ENCODE peak calls at places on chromosomes 3 and 15, in seven cellular contexts. One of them, this sample, is unnamed.
A peak's percentile ranks its signal among the peaks of the same experiment; 100 is the strongest.

GRCh38 chr15:68816158-68816557 is 4.5 kb downstream of the ANP32A start:
- DNase-seq in sigmoid colon: no peak
- DNase-seq in endodermal cell: no peak
- DNase-seq in PC-3: no peak
- DNase-seq in BE2C: no peak
- DNase-seq in lower lobe of right lung: no peak
- DNase-seq in tibial artery: no peak
- DNase-seq in this sample: no peak

GRCh38 chr3:42934111-42934510 is 28.2 kb downstream of the ZNF662 start:
- DNase-seq in sigmoid colon: no peak
- DNase-seq in endodermal cell: no peak
- DNase-seq in PC-3: no peak
- DNase-seq in BE2C: no peak
- DNase-seq in lower lobe of right lung: no peak
- DNase-seq in tibial artery: no peak
- DNase-seq in this sample: no peak

GRCh38 chr3:36792342-36792741 is 28.0 kb upstream of the DCLK3 start:
- DNase-seq in sigmoid colon: no peak
- DNase-seq in endodermal cell: peak; percentile 87
- DNase-seq in PC-3: peak; percentile 67
- DNase-seq in BE2C: peak; percentile 39
- DNase-seq in lower lobe of right lung: no peak
- DNase-seq in tibial artery: no peak
- DNase-seq in this sample: no peak

GRCh38 chr3:168467085-168467714 is 371.5 kb upstream of the GOLIM4 start:
- DNase-seq in sigmoid colon: no peak
- DNase-seq in endodermal cell: peak; percentile 59
- DNase-seq in PC-3: peak; percentile 64
- DNase-seq in BE2C: no peak
- DNase-seq in lower lobe of right lung: no peak
- DNase-seq in tibial artery: no peak
- DNase-seq in this sample: no peak

GRCh38 chr3:72423643-72424042 is 424.6 kb downstream of the SHQ1 start:
- DNase-seq in sigmoid colon: no peak
- DNase-seq in endodermal cell: no peak
- DNase-seq in PC-3: no peak
- DNase-seq in BE2C: peak; percentile 16
- DNase-seq in lower lobe of right lung: no peak
- DNase-seq in tibial artery: no peak
- DNase-seq in this sample: no peak

GRCh38 chr15:74847462-74847861 is 4.5 kb upstream of the ULK3 start:
- DNase-seq in sigmoid colon: no peak
- DNase-seq in endodermal cell: no peak
- DNase-seq in PC-3: no peak
- DNase-seq in BE2C: peak; percentile 12
- DNase-seq in lower lobe of right lung: no peak
- DNase-seq in tibial artery: no peak
- DNase-seq in this sample: no peak

GRCh38 chr15:26891448-26891881 is 24.6 kb downstream of the GABRA5 start:
- DNase-seq in sigmoid colon: no peak
- DNase-seq in endodermal cell: peak; percentile 95
- DNase-seq in PC-3: peak; percentile 88
- DNase-seq in BE2C: peak; percentile 87
- DNase-seq in lower lobe of right lung: no peak
- DNase-seq in tibial artery: no peak
- DNase-seq in this sample: no peak

GRCh38 chr15:89127054-89127702 is 38.9 kb downstream of the ABHD2 start:
- DNase-seq in sigmoid colon: no peak
- DNase-seq in endodermal cell: no peak
- DNase-seq in PC-3: peak; percentile 69
- DNase-seq in BE2C: no peak
- DNase-seq in lower lobe of right lung: no peak
- DNase-seq in tibial artery: no peak
- DNase-seq in this sample: no peak

GRCh38 chr15:100783296-100783695 is 96.3 kb upstream of the ALDH1A3 start:
- DNase-seq in sigmoid colon: peak; percentile 8
- DNase-seq in endodermal cell: peak; percentile 13
- DNase-seq in PC-3: no peak
- DNase-seq in BE2C: no peak
- DNase-seq in lower lobe of right lung: no peak
- DNase-seq in tibial artery: peak; percentile 2
- DNase-seq in this sample: no peak

GRCh38 chr3:12185172-12185710 is 26.5 kb upstream of the TIMP4 start:
- DNase-seq in sigmoid colon: no peak
- DNase-seq in endodermal cell: no peak
- DNase-seq in PC-3: no peak
- DNase-seq in BE2C: no peak
- DNase-seq in lower lobe of right lung: no peak
- DNase-seq in tibial artery: no peak
- DNase-seq in this sample: no peak

GRCh38 chr3:63343674-63344073 is 65.6 kb downstream of the SYNPR start:
- DNase-seq in sigmoid colon: peak; percentile 89
- DNase-seq in endodermal cell: peak; percentile 59
- DNase-seq in PC-3: peak; percentile 90
- DNase-seq in BE2C: peak; percentile 95
- DNase-seq in lower lobe of right lung: peak; percentile 48
- DNase-seq in tibial artery: peak; percentile 70
- DNase-seq in this sample: no peak

GRCh38 chr3:18194431-18194830 is 230.7 kb downstream of the SATB1 start:
- DNase-seq in sigmoid colon: no peak
- DNase-seq in endodermal cell: no peak
- DNase-seq in PC-3: no peak
- DNase-seq in BE2C: no peak
- DNase-seq in lower lobe of right lung: no peak
- DNase-seq in tibial artery: no peak
- DNase-seq in this sample: no peak

GRCh38 chr3:74839591-74839990 is 225.1 kb upstream of the CNTN3 start:
- DNase-seq in sigmoid colon: no peak
- DNase-seq in endodermal cell: no peak
- DNase-seq in PC-3: no peak
- DNase-seq in BE2C: no peak
- DNase-seq in lower lobe of right lung: no peak
- DNase-seq in tibial artery: no peak
- DNase-seq in this sample: no peak

GRCh38 chr3:9744162-9744561 is 5.6 kb upstream of the OGG1 start:
- DNase-seq in sigmoid colon: no peak
- DNase-seq in endodermal cell: no peak
- DNase-seq in PC-3: no peak
- DNase-seq in BE2C: no peak
- DNase-seq in lower lobe of right lung: no peak
- DNase-seq in tibial artery: no peak
- DNase-seq in this sample: no peak

GRCh38 chr3:175288616-175289015 is 429.5 kb downstream of the NAALADL2 start:
- DNase-seq in sigmoid colon: no peak
- DNase-seq in endodermal cell: no peak
- DNase-seq in PC-3: no peak
- DNase-seq in BE2C: no peak
- DNase-seq in lower lobe of right lung: no peak
- DNase-seq in tibial artery: no peak
- DNase-seq in this sample: no peak

GRCh38 chr3:188253800-188254452 is 100.0 kb downstream of the LPP start:
- DNase-seq in sigmoid colon: no peak
- DNase-seq in endodermal cell: no peak
- DNase-seq in PC-3: no peak
- DNase-seq in BE2C: no peak
- DNase-seq in lower lobe of right lung: no peak
- DNase-seq in tibial artery: no peak
- DNase-seq in this sample: no peak

DNA sequence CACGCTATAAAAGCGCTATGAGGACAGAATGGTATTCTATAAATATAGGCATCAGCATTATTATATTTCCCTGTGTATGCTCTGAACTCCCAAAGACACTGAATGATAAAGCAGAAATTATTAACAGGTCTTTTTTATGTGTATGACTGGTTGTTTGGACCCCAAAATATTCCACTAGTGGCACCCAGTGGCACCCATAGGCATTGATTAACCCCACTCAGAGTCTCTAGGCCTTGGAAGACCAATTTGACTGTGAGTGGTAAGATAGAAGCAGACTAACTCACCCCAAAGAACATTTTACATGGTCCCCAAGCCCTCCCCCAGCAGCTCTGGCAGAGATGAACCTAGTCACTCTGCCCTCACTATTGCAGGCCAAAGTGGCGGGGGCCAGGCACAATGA is 45.4 kb upstream of the UBE2E1 start:
- DNase-seq in sigmoid colon: no peak
- DNase-seq in endodermal cell: no peak
- DNase-seq in PC-3: peak; percentile 21
- DNase-seq in BE2C: no peak
- DNase-seq in lower lobe of right lung: no peak
- DNase-seq in tibial artery: no peak
- DNase-seq in this sample: no peak
- TF ChIP-seq CTCF in sigmoid colon: no peak
- TF ChIP-seq CTCF in endodermal cell: no peak
- TF ChIP-seq CTCF in PC-3: peak; percentile 36
- TF ChIP-seq CTCF in BE2C: no peak
- TF ChIP-seq CTCF in lower lobe of right lung: no peak
- TF ChIP-seq CTCF in tibial artery: no peak
- TF ChIP-seq CTCF in this sample: no peak

GRCh38 chr3:159763466-159764210 is 225.0 kb upstream of the IL12A start:
- DNase-seq in sigmoid colon: peak; percentile 90
- DNase-seq in endodermal cell: peak; percentile 95
- DNase-seq in PC-3: peak; percentile 91
- DNase-seq in BE2C: peak; percentile 87
- DNase-seq in lower lobe of right lung: peak; percentile 79
- DNase-seq in tibial artery: peak; percentile 60
- DNase-seq in this sample: peak; percentile 83
- H3K4me1 ChIP-seq in sigmoid colon: peaks cover 52% of the 10 kb centered on the region
- H3K4me1 ChIP-seq in endodermal cell: peaks cover 11% of the 10 kb centered on the region
- H3K4me1 ChIP-seq in PC-3: peaks cover 43% of the 10 kb centered on the region
- H3K4me1 ChIP-seq in BE2C: no peaks in the 10 kb centered on the region
- H3K4me1 ChIP-seq in lower lobe of right lung: peaks cover 52% of the 10 kb centered on the region
- H3K4me1 ChIP-seq in tibial artery: no peaks in the 10 kb centered on the region
- H3K4me1 ChIP-seq in this sample: peaks cover 52% of the 10 kb centered on the region

GRCh38 chr3:100796556-100796955 is 87.3 kb downstream of the TFG start:
- DNase-seq in sigmoid colon: no peak
- DNase-seq in endodermal cell: no peak
- DNase-seq in PC-3: peak; percentile 61
- DNase-seq in BE2C: no peak
- DNase-seq in lower lobe of right lung: no peak
- DNase-seq in tibial artery: no peak
- DNase-seq in this sample: no peak
- TF ChIP-seq CTCF in sigmoid colon: no peak
- TF ChIP-seq CTCF in endodermal cell: peak; percentile 64
- TF ChIP-seq CTCF in PC-3: peak; percentile 75
- TF ChIP-seq CTCF in BE2C: peak; percentile 34
- TF ChIP-seq CTCF in lower lobe of right lung: peak; percentile 15
- TF ChIP-seq CTCF in tibial artery: peak; percentile 12
- TF ChIP-seq CTCF in this sample: no peak

GRCh38 chr15:64739216-64739976 is 36.0 kb downstream of the RBPMS2 start:
- DNase-seq in sigmoid colon: peak; percentile 85
- DNase-seq in endodermal cell: no peak
- DNase-seq in PC-3: no peak
- DNase-seq in BE2C: peak; percentile 38
- DNase-seq in lower lobe of right lung: no peak
- DNase-seq in tibial artery: no peak
- DNase-seq in this sample: no peak

GRCh38 chr15:64742921-64743320 is 32.5 kb downstream of the RBPMS2 start:
- DNase-seq in sigmoid colon: no peak
- DNase-seq in endodermal cell: no peak
- DNase-seq in PC-3: no peak
- DNase-seq in BE2C: no peak
- DNase-seq in lower lobe of right lung: no peak
- DNase-seq in tibial artery: no peak
- DNase-seq in this sample: peak; percentile 60

GRCh38 chr15:64740361-64741170 is 34.8 kb downstream of the RBPMS2 start:
- DNase-seq in sigmoid colon: peak; percentile 98
- DNase-seq in endodermal cell: no peak
- DNase-seq in PC-3: peak; percentile 51
- DNase-seq in BE2C: peak; percentile 33
- DNase-seq in lower lobe of right lung: peak; percentile 77
- DNase-seq in tibial artery: peak; percentile 52
- DNase-seq in this sample: peak; percentile 73

GRCh38 chr15:64742385-64742784 is 33.0 kb downstream of the RBPMS2 start:
- DNase-seq in sigmoid colon: no peak
- DNase-seq in endodermal cell: no peak
- DNase-seq in PC-3: no peak
- DNase-seq in BE2C: no peak
- DNase-seq in lower lobe of right lung: no peak
- DNase-seq in tibial artery: no peak
- DNase-seq in this sample: peak; percentile 68

GRCh38 chr15:64738231-64739095 is 36.9 kb downstream of the RBPMS2 start:
- DNase-seq in sigmoid colon: no peak
- DNase-seq in endodermal cell: no peak
- DNase-seq in PC-3: no peak
- DNase-seq in BE2C: no peak
- DNase-seq in lower lobe of right lung: no peak
- DNase-seq in tibial artery: no peak
- DNase-seq in this sample: no peak
- H3K4me1 ChIP-seq in sigmoid colon: peaks cover 79% of the 10 kb centered on the region
- H3K4me1 ChIP-seq in endodermal cell: no peaks in the 10 kb centered on the region
- H3K4me1 ChIP-seq in PC-3: no peaks in the 10 kb centered on the region
- H3K4me1 ChIP-seq in BE2C: peaks cover 7% of the 10 kb centered on the region
- H3K4me1 ChIP-seq in lower lobe of right lung: peaks cover 17% of the 10 kb centered on the region
- H3K4me1 ChIP-seq in tibial artery: no peaks in the 10 kb centered on the region
- H3K4me1 ChIP-seq in this sample: peaks cover 16% of the 10 kb centered on the region

GRCh38 chr15:33766329-33766728 is 202.0 kb upstream of the CHRM5 start:
- DNase-seq in sigmoid colon: no peak
- DNase-seq in endodermal cell: no peak
- DNase-seq in PC-3: peak; percentile 30
- DNase-seq in BE2C: no peak
- DNase-seq in lower lobe of right lung: no peak
- DNase-seq in tibial artery: no peak
- DNase-seq in this sample: no peak
- TF ChIP-seq CTCF in sigmoid colon: no peak
- TF ChIP-seq CTCF in endodermal cell: peak; percentile 34
- TF ChIP-seq CTCF in PC-3: peak; percentile 52
- TF ChIP-seq CTCF in BE2C: no peak
- TF ChIP-seq CTCF in lower lobe of right lung: no peak
- TF ChIP-seq CTCF in tibial artery: no peak
- TF ChIP-seq CTCF in this sample: no peak

GRCh38 chr3:100708644-100708988 is 678 bp upstream of the TFG start:
- DNase-seq in sigmoid colon: no peak
- DNase-seq in endodermal cell: no peak
- DNase-seq in PC-3: peak; percentile 87
- DNase-seq in BE2C: no peak
- DNase-seq in lower lobe of right lung: no peak
- DNase-seq in tibial artery: no peak
- DNase-seq in this sample: no peak

GRCh38 chr3:100710355-100711198 is 1.3 kb downstream of the TFG start:
- DNase-seq in sigmoid colon: no peak
- DNase-seq in endodermal cell: peak; percentile 75
- DNase-seq in PC-3: peak; percentile 80
- DNase-seq in BE2C: peak; percentile 58
- DNase-seq in lower lobe of right lung: no peak
- DNase-seq in tibial artery: no peak
- DNase-seq in this sample: no peak

GRCh38 chr3:100706365-100706764 is 2.9 kb upstream of the TFG start:
- DNase-seq in sigmoid colon: no peak
- DNase-seq in endodermal cell: no peak
- DNase-seq in PC-3: peak; percentile 14
- DNase-seq in BE2C: no peak
- DNase-seq in lower lobe of right lung: no peak
- DNase-seq in tibial artery: no peak
- DNase-seq in this sample: no peak

GRCh38 chr3:100708989-100709839 is at the start of gene TFG:
- DNase-seq in sigmoid colon: peak; percentile 99
- DNase-seq in endodermal cell: peak; percentile 98
- DNase-seq in PC-3: peak; percentile 100
- DNase-seq in BE2C: peak; percentile 98
- DNase-seq in lower lobe of right lung: peak; percentile 98
- DNase-seq in tibial artery: peak; percentile 95
- DNase-seq in this sample: peak; percentile 99

GRCh38 chr3:100709840-100710235 is 544 bp downstream of the TFG start:
- DNase-seq in sigmoid colon: peak; percentile 72
- DNase-seq in endodermal cell: peak; percentile 86
- DNase-seq in PC-3: peak; percentile 17
- DNase-seq in BE2C: peak; percentile 61
- DNase-seq in lower lobe of right lung: peak; percentile 59
- DNase-seq in tibial artery: no peak
- DNase-seq in this sample: peak; percentile 80
- H3K4me1 ChIP-seq in sigmoid colon: peaks cover 23% of the 10 kb centered on the region
- H3K4me1 ChIP-seq in endodermal cell: peaks cover 6% of the 10 kb centered on the region
- H3K4me1 ChIP-seq in PC-3: peaks cover 21% of the 10 kb centered on the region
- H3K4me1 ChIP-seq in BE2C: peaks cover 3% of the 10 kb centered on the region
- H3K4me1 ChIP-seq in lower lobe of right lung: peaks cover 29% of the 10 kb centered on the region
- H3K4me1 ChIP-seq in tibial artery: no peaks in the 10 kb centered on the region
- H3K4me1 ChIP-seq in this sample: peaks cover 22% of the 10 kb centered on the region